ENCODE peak calls at places on chromosome 1, in seven cellular contexts. Q is mesenchymal stem cell, L is H9, F is trophoblast cell, W is IMR-90, A is mesendoderm, H is H1. J is an unnamed sample.

GRCh38 chr1:63829349-63830327 is 55.8 kb downstream of the ROR1 start:
- DNase-seq in Q (no peak), L (no peak), F (no peak), W (no peak), A (no peak), H (no peak), J (no peak)

GRCh38 chr1:204924013-204924759 is 53.5 kb downstream of the NFASC start:
- DNase-seq in Q (no peak), L (peak; percentile 84), F (no peak), W (no peak), A (peak; percentile 99), H (peak; percentile 79), J (no peak)

GRCh38 chr1:42165511-42166210 is 1.1 kb upstream of the GUCA2A start:
- DNase-seq in Q (peak; percentile 18), L (no peak), F (peak; percentile 99), W (peak; percentile 31), A (peak; percentile 81), H (no peak), J (no peak)

GRCh38 chr1:7948950-7949349 is 8.3 kb upstream of the TNFRSF9 start:
- DNase-seq in Q (peak; percentile 25), L (no peak), F (peak; percentile 54), W (peak; percentile 87), A (peak; percentile 26), H (no peak), J (no peak)

GRCh38 chr1:159229486-159229885 is 24.8 kb downstream of the ACKR1 start:
- DNase-seq in Q (no peak), L (no peak), F (no peak), W (no peak), A (peak; percentile 45), H (no peak), J (no peak)

GRCh38 chr1:43979528-43980254 is 681 bp downstream of the B4GALT2 start:
- DNase-seq in Q (peak; percentile 58), L (no peak), F (no peak), W (peak; percentile 41), A (peak; percentile 26), H (no peak), J (no peak)

GRCh38 chr1:72186733-72187307 is 95.5 kb downstream of the NEGR1 start:
- DNase-seq in Q (peak; percentile 30), L (no peak), F (no peak), W (peak; percentile 38), A (peak; percentile 24), H (no peak), J (no peak)

GRCh38 chr1:18556364-18556763 is 74.3 kb upstream of the PAX7 start:
- DNase-seq in Q (no peak), L (no peak), F (no peak), W (peak; percentile 12), A (peak; percentile 47), H (no peak), J (no peak)

GRCh38 chr1:101187287-101187686 is 49.5 kb upstream of the S1PR1 start:
- DNase-seq in Q (peak; percentile 16), L (no peak), F (no peak), W (peak; percentile 72), A (no peak), H (no peak), J (no peak)
- H3K23ac ChIP-seq in Q (no peak overlapping the region), L (no peak overlapping the region), F (no peak overlapping the region), W (peak overlapping the region; percentile 97), A (no peak overlapping the region), H (no peak overlapping the region), J (no peak overlapping the region)

GRCh38 chr1:191240925-191241324 is 763.3 kb upstream of the BRINP3 start:
- DNase-seq in Q (no peak), L (no peak), F (no peak), W (peak; percentile 68), A (no peak), H (no peak), J (no peak)
- H3K4me1 ChIP-seq in Q (no peaks in the 10 kb centered on the region), L (no peaks in the 10 kb centered on the region), F (no peaks in the 10 kb centered on the region), W (no peaks in the 10 kb centered on the region), A (no peaks in the 10 kb centered on the region), H (no peaks in the 10 kb centered on the region), J (no peaks in the 10 kb centered on the region)

DNA sequence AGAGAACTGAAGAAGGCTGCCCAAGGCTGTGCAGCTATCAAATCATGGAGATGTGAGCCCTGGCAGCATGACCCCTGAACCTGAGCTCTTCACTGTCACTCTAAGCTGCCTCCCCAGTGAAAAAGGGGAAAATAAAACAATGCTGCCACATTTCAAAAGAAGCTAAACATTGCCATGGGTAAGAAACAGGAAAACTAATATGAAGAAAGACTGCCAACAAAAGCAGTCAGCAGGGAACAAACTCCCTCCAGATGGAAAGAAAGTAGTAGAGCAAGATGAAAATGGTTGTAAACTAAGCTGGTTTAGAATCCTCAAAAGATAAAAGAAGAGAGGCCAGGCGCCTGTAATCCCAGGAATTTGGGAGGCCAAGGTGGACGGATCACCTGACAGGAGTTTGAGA is 36.2 kb upstream of the CSF1 start:
- DNase-seq in Q (no peak), L (no peak), F (no peak), W (no peak), A (no peak), H (no peak), J (no peak)
- H3K23ac ChIP-seq in Q (no peak overlapping the region), L (no peak overlapping the region), F (no peak overlapping the region), W (no peak overlapping the region), A (no peak overlapping the region), H (no peak overlapping the region), J (no peak overlapping the region)

GRCh38 chr1:172547071-172547470 is 14.1 kb downstream of the SUCO start:
- DNase-seq in Q (peak; percentile 32), L (no peak), F (no peak), W (peak; percentile 68), A (no peak), H (no peak), J (no peak)
- H3K4me1 ChIP-seq in Q (peaks cover 3% of the 10 kb centered on the region), L (peaks cover 5% of the 10 kb centered on the region), F (peaks cover 3% of the 10 kb centered on the region), W (peaks cover 3% of the 10 kb centered on the region), A (peaks cover 22% of the 10 kb centered on the region), H (no peaks in the 10 kb centered on the region), J (peaks cover 2% of the 10 kb centered on the region)

GRCh38 chr1:219337588-219337987 is 163.9 kb downstream of the LYPLAL1 start:
- DNase-seq in Q (no peak), L (no peak), F (no peak), W (no peak), A (no peak), H (no peak), J (no peak)
- H3K23ac ChIP-seq in Q (no peak overlapping the region), L (no peak overlapping the region), F (no peak overlapping the region), W (no peak overlapping the region), A (no peak overlapping the region), H (no peak overlapping the region), J (no peak overlapping the region)

DNA sequence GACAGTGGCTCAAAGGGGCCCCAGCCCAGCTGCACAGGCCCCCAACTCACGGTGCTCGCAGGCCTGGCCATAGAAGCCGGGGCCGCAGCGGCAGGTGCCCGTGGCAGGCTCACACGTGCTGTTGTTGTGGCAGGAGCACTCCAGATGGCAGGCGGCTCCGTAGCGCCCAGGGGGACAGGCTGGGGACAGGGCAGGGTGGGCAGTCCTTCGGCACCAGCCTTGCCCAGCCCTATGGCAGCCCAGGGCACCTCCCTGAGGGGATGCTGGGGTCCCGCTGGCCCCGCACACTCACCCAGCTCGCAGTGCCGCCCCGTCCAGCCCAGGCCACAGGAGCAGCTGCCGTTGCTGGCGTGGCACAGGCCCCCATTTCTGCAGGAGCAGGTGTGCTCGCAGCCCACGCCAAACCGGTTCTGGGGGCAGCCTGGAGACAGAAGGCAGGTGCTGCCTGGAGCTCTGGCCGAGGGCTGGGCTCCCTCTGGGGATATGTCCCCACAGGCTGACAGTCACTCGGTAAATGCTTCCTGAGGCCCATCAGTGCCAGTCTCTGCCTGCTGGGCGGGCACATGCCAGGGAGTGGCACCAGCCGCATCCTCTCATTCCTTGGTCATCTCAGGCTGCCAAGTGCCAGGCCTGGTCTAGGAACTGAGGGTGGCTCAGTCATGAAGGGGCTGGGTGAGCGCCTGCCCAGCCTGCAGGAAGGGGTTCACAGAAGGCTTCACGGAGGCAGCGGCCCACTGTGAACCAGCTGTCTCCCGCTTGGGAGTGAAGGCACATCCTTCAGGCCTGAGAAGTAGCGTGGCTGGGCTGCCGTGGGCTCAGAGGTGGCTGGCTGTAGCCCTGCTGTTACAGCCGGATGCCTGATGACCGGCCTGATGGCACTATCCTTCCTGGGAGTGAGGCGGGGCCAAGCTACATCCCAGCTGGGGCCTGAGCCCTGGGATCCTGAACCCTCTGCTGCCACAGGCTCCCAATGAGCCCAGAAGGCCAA is 40.1 kb downstream of the ARHGEF16 start:
- DNase-seq in Q (no peak), L (no peak), F (no peak), W (no peak), A (no peak), H (no peak), J (no peak)
- H3K4me1 ChIP-seq in Q (peaks cover 39% of the 10 kb centered on the region), L (no peaks in the 10 kb centered on the region), F (no peaks in the 10 kb centered on the region), W (no peaks in the 10 kb centered on the region), A (no peaks in the 10 kb centered on the region), H (no peaks in the 10 kb centered on the region), J (peaks cover 6% of the 10 kb centered on the region)

DNA sequence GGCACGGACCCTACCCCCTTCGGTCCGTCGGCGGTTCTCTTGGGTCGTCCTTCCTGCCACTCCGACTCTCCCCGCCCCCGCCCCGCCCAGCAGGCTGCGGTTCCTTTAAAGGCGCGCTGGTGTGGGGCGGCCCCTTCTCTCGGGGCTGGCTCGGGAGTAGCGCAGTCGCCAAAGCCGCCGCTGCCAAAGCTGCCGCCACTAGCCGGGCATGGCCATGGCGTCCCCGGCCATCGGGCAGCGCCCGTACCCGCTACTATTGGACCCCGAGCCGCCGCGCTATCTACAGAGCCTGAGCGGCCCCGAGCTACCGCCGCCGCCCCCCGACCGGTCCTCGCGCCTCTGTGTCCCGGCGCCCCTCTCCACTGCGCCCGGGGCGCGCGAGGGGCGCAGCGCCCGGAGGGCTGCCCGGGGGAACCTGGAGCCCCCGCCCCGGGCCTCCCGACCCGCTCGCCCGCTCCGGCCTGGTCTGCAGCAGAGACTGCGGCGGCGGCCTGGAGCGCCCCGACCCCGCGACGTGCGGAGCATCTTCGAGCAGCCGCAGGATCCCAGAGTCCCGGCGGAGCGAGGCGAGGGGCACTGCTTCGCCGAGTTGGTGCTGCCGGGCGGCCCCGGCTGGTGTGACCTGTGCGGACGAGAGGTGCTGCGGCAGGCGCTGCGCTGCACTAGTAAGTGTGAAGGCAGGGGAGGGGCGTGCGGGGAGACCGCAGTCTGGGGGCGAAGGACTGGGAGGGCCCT is at the start of gene RASSF5:
- DNase-seq in Q (peak; percentile 73), L (peak; percentile 93), F (peak; percentile 28), W (peak; percentile 41), A (peak; percentile 79), H (peak; percentile 27), J (peak; percentile 40)
- H3K23ac ChIP-seq in Q (no peak within 1 kb of the TSS), L (no peak within 1 kb of the TSS), F (no peak within 1 kb of the TSS), W (peak within 1 kb of the TSS; percentile 66), A (no peak within 1 kb of the TSS), H (no peak within 1 kb of the TSS), J (peak within 1 kb of the TSS; percentile 31)